ENCODE peak calls at places on chromosomes 13 and 19, in seven cellular contexts. E is H1, T is HCT116, U is K562, A is SK-N-SH, I is HepG2, F is GM12878. S is an unnamed sample.

GRCh38 chr13:41496420-41497234 is 39.3 kb downstream of the RGCC start:
- DNase-seq in E (no peak), T (no peak), U (no peak), A (no peak), I (no peak), F (no peak), S (no peak)

GRCh38 chr13:88926890-88927502 is 1255.8 kb downstream of the SLITRK5 start:
- DNase-seq in E (no peak), T (no peak), U (no peak), A (no peak), I (no peak), F (no peak), S (no peak)

GRCh38 chr19:53985863-53986262 is 5.6 kb upstream of the CACNG6 start:
- DNase-seq in E (no peak), T (no peak), U (no peak), A (no peak), I (no peak), F (no peak), S (no peak)

GRCh38 chr13:99659234-99659633 is 158.0 kb downstream of the TM9SF2 start:
- DNase-seq in E (no peak), T (no peak), U (no peak), A (no peak), I (no peak), F (no peak), S (no peak)

GRCh38 chr19:48190288-48191284 is 20.1 kb downstream of the ZSWIM9 start:
- DNase-seq in E (peak; percentile 91), T (peak; percentile 50), U (peak; percentile 84), A (no peak), I (peak; percentile 29), F (no peak), S (peak; percentile 66)

GRCh38 chr13:33931397-33931987 is 113.5 kb downstream of the RFC3 start:
- DNase-seq in E (no peak), T (peak; percentile 46), U (peak; percentile 48), A (peak; percentile 7), I (peak; percentile 65), F (peak; percentile 4), S (peak; percentile 8)

GRCh38 chr19:51505904-51506303 is 4.3 kb upstream of the SIGLEC12 start:
- DNase-seq in E (no peak), T (no peak), U (no peak), A (no peak), I (no peak), F (no peak), S (no peak)

GRCh38 chr13:40666905-40667621 is 622 bp upstream of the FOXO1 start:
- DNase-seq in E (no peak), T (no peak), U (peak; percentile 50), A (peak; percentile 86), I (peak; percentile 48), F (no peak), S (no peak)

GRCh38 chr13:51895906-51896888 is 34.4 kb downstream of the CCDC70 start:
- DNase-seq in E (peak; percentile 51), T (peak; percentile 29), U (peak; percentile 68), A (peak; percentile 62), I (peak; percentile 45), F (no peak), S (peak; percentile 66)

GRCh38 chr19:43664008-43664407 is 6.0 kb downstream of the PLAUR start:
- DNase-seq in E (no peak), T (no peak), U (no peak), A (no peak), I (no peak), F (peak; percentile 35), S (no peak)

GRCh38 chr13:20713751-20714150 is 10.3 kb downstream of the IL17D start:
- DNase-seq in E (no peak), T (no peak), U (no peak), A (no peak), I (no peak), F (no peak), S (no peak)

GRCh38 chr19:41128692-41129091 is 14.5 kb downstream of the CYP2F1 start:
- DNase-seq in E (no peak), T (no peak), U (no peak), A (no peak), I (no peak), F (no peak), S (no peak)

GRCh38 chr19:33275933-33276619 is 26.3 kb downstream of the CEBPA start:
- DNase-seq in E (no peak), T (no peak), U (no peak), A (no peak), I (peak; percentile 93), F (no peak), S (no peak)

GRCh38 chr13:27620377-27621115 is at the start of gene LNX2:
- DNase-seq in E (peak; percentile 88), T (peak; percentile 90), U (peak; percentile 93), A (peak; percentile 98), I (peak; percentile 91), F (peak; percentile 80), S (peak; percentile 95)

GRCh38 chr19:30664358-30665058 is 292.3 kb downstream of the ZNF536 start:
- DNase-seq in E (no peak), T (no peak), U (peak; percentile 17), A (peak; percentile 51), I (peak; percentile 84), F (no peak), S (peak; percentile 82)

GRCh38 chr13:40464349-40464748 is 202.1 kb downstream of the FOXO1 start:
- DNase-seq in E (no peak), T (no peak), U (no peak), A (no peak), I (no peak), F (no peak), S (no peak)

GRCh38 chr19:39167461-39168257 is 29.1 kb upstream of the NCCRP1 start:
- DNase-seq in E (no peak), T (no peak), U (no peak), A (no peak), I (no peak), F (no peak), S (peak; percentile 88)

GRCh38 chr13:112931028-112931934 is 37.7 kb upstream of the MCF2L start:
- DNase-seq in E (peak; percentile 13), T (peak; percentile 46), U (peak; percentile 56), A (peak; percentile 71), I (peak; percentile 59), F (no peak), S (peak; percentile 79)

GRCh38 chr13:38641164-38641948 is 45.5 kb upstream of the FREM2 start:
- DNase-seq in E (no peak), T (no peak), U (no peak), A (peak; percentile 5), I (no peak), F (no peak), S (peak; percentile 24)

GRCh38 chr19:1417145-1417544 is 9.8 kb downstream of the DAZAP1 start:
- DNase-seq in E (no peak), T (no peak), U (no peak), A (no peak), I (no peak), F (no peak), S (no peak)

GRCh38 chr19:1420590-1420989 is 13.2 kb downstream of the DAZAP1 start:
- DNase-seq in E (no peak), T (no peak), U (no peak), A (no peak), I (no peak), F (no peak), S (no peak)

GRCh38 chr19:1417681-1418493 is 10.5 kb downstream of the DAZAP1 start:
- DNase-seq in E (no peak), T (no peak), U (no peak), A (no peak), I (no peak), F (no peak), S (no peak)

GRCh38 chr19:1418951-1419735 is 11.8 kb downstream of the DAZAP1 start:
- DNase-seq in E (no peak), T (no peak), U (no peak), A (no peak), I (no peak), F (no peak), S (no peak)

GRCh38 chr19:1418494-1418775 is 11.0 kb downstream of the DAZAP1 start:
- DNase-seq in E (no peak), T (no peak), U (no peak), A (no peak), I (no peak), F (no peak), S (no peak)
- TF ChIP-seq JUND in E (no peak), T (no peak), U (no peak), A (no peak), I (no peak), F (no peak), S (no peak)

DNA sequence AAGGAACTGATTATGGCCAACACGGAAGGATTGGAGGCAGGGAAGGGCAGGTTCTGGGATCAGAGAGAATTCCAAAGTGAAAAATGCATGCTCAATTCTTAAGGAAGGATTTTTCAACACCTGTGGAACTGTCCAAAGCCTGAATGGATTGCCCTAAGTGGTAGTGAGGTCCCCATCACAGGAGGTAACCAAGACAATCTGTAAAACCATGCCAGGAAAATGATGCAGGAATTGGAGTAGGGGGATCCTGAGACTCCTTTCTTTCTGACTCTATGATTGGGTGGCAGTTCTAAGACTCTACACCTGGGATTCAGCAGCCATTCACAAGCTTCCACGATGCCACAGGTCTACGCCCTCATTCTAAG is 56.5 kb upstream of the ZNRF4 start:
- DNase-seq in E (no peak), T (no peak), U (no peak), A (no peak), I (no peak), F (no peak), S (no peak)
- TF ChIP-seq JUND in E (no peak), T (no peak), U (no peak), A (no peak), I (no peak), F (no peak), S (no peak)

GRCh38 chr13:30704596-30704995 is 30.7 kb upstream of the ALOX5AP start:
- DNase-seq in E (no peak), T (no peak), U (no peak), A (no peak), I (no peak), F (no peak), S (no peak)
- TF ChIP-seq JUND in E (no peak), T (no peak), U (no peak), A (no peak), I (no peak), F (no peak), S (no peak)

GRCh38 chr13:79735228-79735627 is 254.3 kb downstream of the NDFIP2 start:
- DNase-seq in E (no peak), T (no peak), U (no peak), A (no peak), I (no peak), F (no peak), S (no peak)

GRCh38 chr13:79742923-79743322 is 262.0 kb downstream of the NDFIP2 start:
- DNase-seq in E (no peak), T (no peak), U (no peak), A (peak; percentile 39), I (no peak), F (no peak), S (no peak)

GRCh38 chr13:79745141-79745540 is 264.2 kb downstream of the NDFIP2 start:
- DNase-seq in E (no peak), T (no peak), U (no peak), A (peak; percentile 9), I (no peak), F (no peak), S (no peak)

GRCh38 chr13:79736356-79736755 is 255.4 kb downstream of the NDFIP2 start:
- DNase-seq in E (no peak), T (no peak), U (no peak), A (no peak), I (no peak), F (no peak), S (peak; percentile 7)

DNA sequence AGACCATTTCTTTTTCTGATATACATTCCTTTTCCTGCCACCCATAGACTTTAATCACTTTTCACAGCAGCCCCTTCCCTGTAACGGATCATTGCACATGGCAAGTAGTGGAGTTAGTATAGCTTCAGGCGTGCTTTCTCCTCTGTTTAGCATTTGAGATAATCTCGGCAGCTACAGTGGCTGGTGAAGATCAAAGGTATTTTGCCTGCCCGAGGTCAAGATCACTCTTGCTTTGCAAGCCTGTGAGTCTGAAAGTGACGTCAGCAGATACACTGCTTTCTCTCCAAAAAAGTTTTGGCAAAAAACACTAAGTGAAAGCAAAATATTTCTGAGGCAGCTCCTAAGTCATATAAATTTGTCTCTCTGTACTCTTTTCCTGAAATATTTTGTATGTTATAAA is 260.1 kb downstream of the NDFIP2 start:
- DNase-seq in E (no peak), T (no peak), U (no peak), A (peak; percentile 46), I (peak; percentile 28), F (no peak), S (no peak)
- TF ChIP-seq JUND in E (no peak), T (no peak), U (no peak), A (no peak), I (no peak), F (no peak), S (no peak)